ENCODE peak calls at places on chromosomes 6 and 20, in five cellular contexts. T is mammary epithelial cell, B is cardiac muscle cell, X is mucosa of descending colon, K is heart left ventricle. R is an unnamed sample.

GRCh38 chr20:3808141-3808479 is 12.0 kb downstream of the CDC25B start:
- DNase-seq in T (peak; percentile 78), B (no peak), X (peak; percentile 89), K (peak; percentile 85), R (peak; percentile 93)

GRCh38 chr20:53763707-53764415 is 170.2 kb upstream of the ZNF217 start:
- DNase-seq in T (no peak), B (no peak), X (no peak), K (no peak), R (no peak)

GRCh38 chr6:139539852-139540251 is 165.4 kb upstream of the CITED2 start:
- DNase-seq in T (no peak), B (no peak), X (peak; percentile 54), K (peak; percentile 21), R (peak; percentile 89)

GRCh38 chr6:114000066-114000465 is 29.1 kb upstream of the HDAC2 start:
- DNase-seq in T (peak; percentile 21), B (no peak), X (no peak), K (no peak), R (no peak)

GRCh38 chr6:170251776-170252571 is 38.9 kb downstream of the DLL1 start:
- DNase-seq in T (no peak), B (no peak), X (no peak), K (no peak), R (no peak)

GRCh38 chr6:15380354-15380753 is 134.5 kb downstream of the JARID2 start:
- DNase-seq in T (no peak), B (no peak), X (no peak), K (no peak), R (no peak)

GRCh38 chr6:537114-537513 is 119.8 kb downstream of the HUS1B start:
- DNase-seq in T (no peak), B (no peak), X (no peak), K (no peak), R (no peak)

GRCh38 chr6:157106487-157106886 is 216.8 kb downstream of the TMEM242 start:
- DNase-seq in T (peak; percentile 75), B (no peak), X (no peak), K (no peak), R (no peak)

GRCh38 chr6:70292144-70292543 is 10.7 kb downstream of the COL9A1 start:
- DNase-seq in T (no peak), B (no peak), X (no peak), K (no peak), R (no peak)

GRCh38 chr6:47098570-47098993 is 56.5 kb upstream of the ADGRF1 start:
- DNase-seq in T (peak; percentile 54), B (no peak), X (no peak), K (no peak), R (no peak)

GRCh38 chr6:39843305-39844020 is 51.3 kb downstream of the DAAM2 start:
- DNase-seq in T (no peak), B (no peak), X (no peak), K (no peak), R (peak; percentile 30)

GRCh38 chr6:124870611-124871201 is 91.5 kb upstream of the RNF217 start:
- DNase-seq in T (peak; percentile 12), B (peak; percentile 38), X (no peak), K (no peak), R (no peak)

GRCh38 chr6:46016063-46016608 is 476 bp upstream of the CLIC5 start:
- DNase-seq in T (no peak), B (no peak), X (peak; percentile 54), K (no peak), R (no peak)

GRCh38 chr6:134519456-134519855 is 201.5 kb upstream of the SGK1 start:
- DNase-seq in T (no peak), B (no peak), X (peak; percentile 56), K (peak; percentile 46), R (no peak)

GRCh38 chr6:170089937-170090335 is 200.9 kb downstream of the DLL1 start:
- DNase-seq in T (no peak), B (no peak), X (peak; percentile 47), K (no peak), R (peak; percentile 11)

GRCh38 chr6:44399991-44400390 is 12.5 kb downstream of the CDC5L start:
- DNase-seq in T (no peak), B (no peak), X (no peak), K (no peak), R (no peak)

GRCh38 chr6:145875496-145876244 is 61.1 kb upstream of the FBXO30 start:
- DNase-seq in T (no peak), B (no peak), X (no peak), K (no peak), R (no peak)

GRCh38 chr6:119676971-119677370 is 327.4 kb upstream of the MAN1A1 start:
- DNase-seq in T (no peak), B (no peak), X (no peak), K (no peak), R (no peak)

GRCh38 chr6:82506526-82506925 is 142.9 kb downstream of the TPBG start:
- DNase-seq in T (peak; percentile 20), B (no peak), X (no peak), K (no peak), R (no peak)

GRCh38 chr20:10987651-10988383 is 314.0 kb upstream of the JAG1 start:
- DNase-seq in T (peak; percentile 87), B (no peak), X (no peak), K (no peak), R (no peak)

GRCh38 chr6:106510090-106510970 is 119.0 kb downstream of the RTN4IP1 start:
- DNase-seq in T (peak; percentile 87), B (peak; percentile 42), X (peak; percentile 92), K (peak; percentile 30), R (no peak)

GRCh38 chr6:87116922-87117321 is 22.0 kb upstream of the CGA start:
- DNase-seq in T (no peak), B (no peak), X (no peak), K (no peak), R (no peak)

GRCh38 chr6:44435500-44435899 is 48.0 kb downstream of the CDC5L start:
- DNase-seq in T (no peak), B (no peak), X (no peak), K (no peak), R (no peak)

GRCh38 chr6:25017932-25018581 is 82.3 kb upstream of the RIPOR2 start:
- DNase-seq in T (peak; percentile 78), B (peak; percentile 75), X (no peak), K (no peak), R (peak; percentile 63)

GRCh38 chr20:16944753-16945152 is 196.6 kb downstream of the OTOR start:
- DNase-seq in T (no peak), B (no peak), X (no peak), K (no peak), R (no peak)

GRCh38 chr20:44070139-44070900 is 116.7 kb downstream of the JPH2 start:
- DNase-seq in T (no peak), B (no peak), X (no peak), K (no peak), R (peak; percentile 2)

GRCh38 chr6:43758617-43759050 is 11.4 kb upstream of the VEGFA start:
- DNase-seq in T (no peak), B (peak; percentile 75), X (no peak), K (no peak), R (no peak)

GRCh38 chr20:46127396-46128010 is 9.4 kb downstream of the CD40 start:
- DNase-seq in T (no peak), B (no peak), X (no peak), K (no peak), R (no peak)

GRCh38 chr6:114315841-114316595 is 26.8 kb downstream of the HS3ST5 start:
- DNase-seq in T (no peak), B (no peak), X (no peak), K (no peak), R (no peak)

GRCh38 chr6:149032599-149033405 is 284.7 kb upstream of the TAB2 start:
- DNase-seq in T (peak; percentile 87), B (no peak), X (no peak), K (no peak), R (no peak)

GRCh38 chr6:113560908-113561307 is 296.2 kb upstream of the MARCKS start:
- DNase-seq in T (peak; percentile 78), B (no peak), X (no peak), K (no peak), R (no peak)

DNA sequence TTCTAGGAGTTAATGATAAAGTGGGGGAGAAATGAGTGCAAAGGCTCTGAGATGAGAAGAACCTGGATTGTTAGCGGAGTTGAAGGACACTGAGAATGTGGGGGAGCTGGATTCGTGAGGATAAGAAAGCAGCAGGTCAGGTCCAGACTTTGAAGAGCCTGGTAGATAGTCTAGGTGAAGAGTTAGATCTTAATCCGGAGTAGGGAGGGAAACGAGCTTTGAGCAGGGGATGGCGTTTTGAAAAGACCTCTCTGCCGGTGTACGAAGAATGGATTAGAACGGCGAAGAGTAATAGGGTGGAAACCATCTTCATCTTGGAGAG is 487 bp upstream of the PHF20 start:
- DNase-seq in T (no peak), B (no peak), X (no peak), K (no peak), R (no peak)
- H3K4me1 ChIP-seq in T (peaks cover 24% of the 10 kb centered on the region), B (peaks cover 21% of the 10 kb centered on the region), X (peaks cover 27% of the 10 kb centered on the region), K (peaks cover 78% of the 10 kb centered on the region), R (peaks cover 24% of the 10 kb centered on the region)

DNA sequence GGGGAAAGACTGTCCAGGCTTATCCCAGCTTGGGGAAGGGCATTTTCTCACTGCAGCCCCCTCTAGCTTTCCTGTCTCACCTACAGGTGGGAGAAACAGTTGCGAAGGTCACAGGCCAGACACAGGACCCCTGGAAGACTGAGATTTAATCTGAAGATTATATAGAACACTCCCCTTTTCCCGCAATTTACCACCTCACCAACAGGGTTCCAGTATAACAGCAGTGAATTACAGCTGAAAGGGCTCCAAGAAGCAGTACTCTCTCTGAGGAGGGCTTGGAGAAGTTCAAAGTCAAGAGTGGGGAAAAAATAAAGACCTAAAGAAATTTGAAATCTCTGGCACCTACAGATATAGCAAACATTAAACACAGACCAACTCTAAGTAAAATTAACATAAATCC is 111.9 kb downstream of the ANKRD60 start:
- DNase-seq in T (no peak), B (no peak), X (no peak), K (no peak), R (no peak)
- TF ChIP-seq CTCF in T (no peak), B (no peak), X (no peak), K (no peak), R (no peak)

DNA sequence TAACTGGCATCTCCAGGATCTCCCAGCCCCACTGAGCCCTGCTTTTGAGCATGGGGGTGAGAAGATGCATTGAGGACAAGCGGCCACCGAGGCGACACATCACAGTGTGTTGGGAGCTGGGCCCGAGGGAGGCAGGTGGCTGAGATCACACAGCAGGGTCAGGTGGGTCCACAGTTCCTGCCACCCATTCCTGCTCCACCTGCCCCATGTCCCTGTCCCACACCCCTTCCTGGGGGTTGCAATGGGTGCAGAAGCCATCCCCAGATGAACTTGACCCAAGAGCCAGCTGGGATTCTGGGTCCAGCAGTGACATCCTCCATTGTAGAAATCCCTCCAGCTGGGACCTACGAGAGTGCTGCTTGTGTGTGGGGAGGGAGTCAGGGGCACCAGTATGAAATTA is 1.0 kb downstream of the TGM2 start:
- DNase-seq in T (no peak), B (no peak), X (no peak), K (no peak), R (peak; percentile 20)
- H3K4me1 ChIP-seq in T (peaks cover 46% of the 10 kb centered on the region), B (peaks cover 36% of the 10 kb centered on the region), X (peaks cover 4% of the 10 kb centered on the region), K (peaks cover 81% of the 10 kb centered on the region), R (peaks cover 4% of the 10 kb centered on the region)

GRCh38 chr20:60202046-60202445 is 243.8 kb downstream of the CDH26 start:
- DNase-seq in T (peak; percentile 24), B (no peak), X (no peak), K (no peak), R (no peak)

GRCh38 chr20:60204601-60205000 is 246.4 kb downstream of the CDH26 start:
- DNase-seq in T (no peak), B (no peak), X (no peak), K (no peak), R (no peak)

GRCh38 chr20:60203451-60203850 is 245.2 kb downstream of the CDH26 start:
- DNase-seq in T (peak; percentile 67), B (no peak), X (no peak), K (no peak), R (no peak)

GRCh38 chr20:60209048-60209447 is 250.8 kb downstream of the CDH26 start:
- DNase-seq in T (no peak), B (no peak), X (no peak), K (no peak), R (no peak)

GRCh38 chr20:60206259-60206658 is 248.0 kb downstream of the CDH26 start:
- DNase-seq in T (peak; percentile 40), B (peak; percentile 27), X (no peak), K (no peak), R (no peak)
- TF ChIP-seq CTCF in T (peak; percentile 53), B (peak; percentile 10), X (no peak), K (no peak), R (no peak)